ENCODE peak calls at places on chromosome 12, in six cellular contexts. E is K562, P is IMR-90, I is sigmoid colon, B is cardiac muscle cell, D is AG09309. G is an unnamed sample.

GRCh38 chr12:57745485-57745881 is 644 bp downstream of the TSPAN31 start:
- DNase-seq in E (no peak), P (peak), I (peak), B (no peak), D (no peak), G (no peak)

GRCh38 chr12:10211975-10212622 is 578 bp upstream of the GABARAPL1 start:
- DNase-seq in E (peak), P (peak), I (peak), B (peak), D (peak), G (peak)

GRCh38 chr12:117875652-117876491 is 92.9 kb downstream of the KSR2 start:
- DNase-seq in E (peak), P (peak), I (no peak), B (peak), D (no peak), G (no peak)

GRCh38 chr12:75526655-75527511 is 15.5 kb upstream of the KRR1 start:
- DNase-seq in E (peak), P (peak), I (peak), B (peak), D (peak), G (peak)

GRCh38 chr12:25074113-25074512 is 120.8 kb downstream of the DNAI7 start:
- DNase-seq in E (no peak), P (no peak), I (no peak), B (no peak), D (no peak), G (peak)

GRCh38 chr12:127987199-127987901 is 279.6 kb upstream of the TMEM132C start:
- DNase-seq in E (no peak), P (no peak), I (no peak), B (no peak), D (peak), G (no peak)

GRCh38 chr12:88432536-88433462 is 147.5 kb downstream of the KITLG start:
- DNase-seq in E (no peak), P (peak), I (peak), B (peak), D (no peak), G (peak)

GRCh38 chr12:114408881-114409795 is 3.2 kb upstream of the TBX5 start:
- DNase-seq in E (no peak), P (peak), I (no peak), B (peak), D (no peak), G (no peak)

GRCh38 chr12:39780527-39781446 is 161.2 kb upstream of the ABCD2 start:
- DNase-seq in E (no peak), P (no peak), I (no peak), B (no peak), D (no peak), G (no peak)

GRCh38 chr12:74538491-74539258 is 1.0 kb downstream of the ATXN7L3B start:
- DNase-seq in E (peak), P (no peak), I (no peak), B (peak), D (no peak), G (no peak)

GRCh38 chr12:60494249-60494648 is 898.4 kb downstream of the SLC16A7 start:
- DNase-seq in E (peak), P (peak), I (no peak), B (peak), D (peak), G (peak)

GRCh38 chr12:12900786-12901157 is 9.4 kb downstream of the GPRC5A start:
- DNase-seq in E (no peak), P (no peak), I (no peak), B (no peak), D (no peak), G (no peak)

GRCh38 chr12:87302126-87302732 is 727.0 kb downstream of the C12orf50 start:
- DNase-seq in E (no peak), P (peak), I (no peak), B (peak), D (no peak), G (no peak)

GRCh38 chr12:2779281-2779680 is 15.5 kb upstream of the FKBP4 start:
- DNase-seq in E (peak), P (no peak), I (no peak), B (no peak), D (no peak), G (peak)

GRCh38 chr12:105279460-105280056 is 43.6 kb upstream of the APPL2 start:
- DNase-seq in E (peak), P (no peak), I (no peak), B (peak), D (no peak), G (peak)

GRCh38 chr12:127191124-127191523 is 1075.8 kb upstream of the TMEM132C start:
- DNase-seq in E (no peak), P (peak), I (no peak), B (no peak), D (no peak), G (peak)

GRCh38 chr12:105862163-105862821 is 276.5 kb downstream of the NUAK1 start:
- DNase-seq in E (no peak), P (no peak), I (no peak), B (peak), D (no peak), G (no peak)

GRCh38 chr12:41288188-41288811 is 100.2 kb downstream of the PDZRN4 start:
- DNase-seq in E (no peak), P (no peak), I (no peak), B (no peak), D (no peak), G (no peak)

GRCh38 chr12:62632521-62632920 is 165.9 kb downstream of the MON2 start:
- DNase-seq in E (no peak), P (no peak), I (peak), B (peak), D (peak), G (no peak)

GRCh38 chr12:31206038-31206670 is 119.8 kb downstream of the SINHCAF start:
- DNase-seq in E (no peak), P (peak), I (peak), B (peak), D (no peak), G (peak)

GRCh38 chr12:79591988-79592387 is 98.8 kb downstream of the PAWR start:
- DNase-seq in E (no peak), P (peak), I (no peak), B (no peak), D (no peak), G (peak)

GRCh38 chr12:21725731-21726130 is 48.8 kb downstream of the KCNJ8 start:
- DNase-seq in E (no peak), P (no peak), I (no peak), B (no peak), D (no peak), G (no peak)

GRCh38 chr12:11693626-11694025 is 44.2 kb downstream of the ETV6 start:
- DNase-seq in E (no peak), P (no peak), I (no peak), B (no peak), D (no peak), G (no peak)

GRCh38 chr12:111031956-111032919 is 111.9 kb upstream of the MYL2 start:
- DNase-seq in E (no peak), P (no peak), I (no peak), B (no peak), D (no peak), G (no peak)

GRCh38 chr12:65936529-65936911 is 112.2 kb downstream of the HMGA2 start:
- DNase-seq in E (no peak), P (no peak), I (no peak), B (no peak), D (no peak), G (peak)

GRCh38 chr12:20946732-20947131 is 136.2 kb downstream of the SLCO1B3 start:
- DNase-seq in E (peak), P (no peak), I (no peak), B (peak), D (no peak), G (peak)

GRCh38 chr12:67774983-67775587 is 126.5 kb downstream of the DYRK2 start:
- DNase-seq in E (no peak), P (peak), I (no peak), B (no peak), D (no peak), G (peak)

GRCh38 chr12:16606201-16606849 is 363 bp upstream of the LMO3 start:
- DNase-seq in E (no peak), P (peak), I (peak), B (peak), D (no peak), G (peak)

GRCh38 chr12:11581179-11581755 is 68.2 kb upstream of the ETV6 start:
- DNase-seq in E (peak), P (peak), I (peak), B (peak), D (peak), G (peak)

GRCh38 chr12:30564394-30564793 is 131.3 kb downstream of the IPO8 start:
- DNase-seq in E (no peak), P (no peak), I (no peak), B (no peak), D (no peak), G (no peak)

GRCh38 chr12:5043589-5044419 is at the start of gene KCNA5:
- DNase-seq in E (peak), P (no peak), I (peak), B (peak), D (no peak), G (no peak)

GRCh38 chr12:94622475-94622874 is 27.9 kb downstream of the TMCC3 start:
- DNase-seq in E (no peak), P (no peak), I (no peak), B (peak), D (no peak), G (peak)

DNA sequence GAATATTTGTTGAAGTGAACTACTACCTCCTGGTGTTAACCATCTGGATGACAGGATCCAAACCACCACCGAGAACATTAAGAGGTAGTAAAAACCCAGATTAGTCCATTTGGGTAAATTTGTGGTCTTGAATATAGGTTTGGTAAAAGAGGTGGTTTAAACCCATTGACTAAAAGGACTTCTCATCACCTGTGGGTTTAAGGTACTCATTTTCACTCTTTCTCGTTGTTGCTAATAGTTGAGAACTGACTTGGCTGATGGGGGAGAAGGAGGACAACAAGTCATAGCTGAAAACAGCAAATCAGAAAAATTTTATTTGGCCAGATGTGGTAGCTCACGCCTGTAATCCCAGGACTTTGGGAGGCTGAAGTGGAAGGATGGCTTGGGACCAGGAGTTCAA is 59.2 kb downstream of the ACADS start:
- DNase-seq in E (no peak), P (no peak), I (no peak), B (no peak), D (no peak), G (no peak)
- TF ChIP-seq CTCF in E (no peak), P (no peak), I (no peak), B (no peak), D (no peak), G (no peak)

GRCh38 chr12:9064201-9064814 is 51.4 kb downstream of the A2M start:
- DNase-seq in E (no peak), P (peak), I (peak), B (peak), D (peak), G (peak)

GRCh38 chr12:9066755-9067433 is 48.8 kb downstream of the A2M start:
- DNase-seq in E (no peak), P (no peak), I (no peak), B (no peak), D (no peak), G (peak)

GRCh38 chr12:9066183-9066623 is 49.5 kb downstream of the A2M start:
- DNase-seq in E (no peak), P (no peak), I (no peak), B (no peak), D (no peak), G (no peak)

GRCh38 chr12:9064815-9065606 is 50.7 kb downstream of the A2M start:
- DNase-seq in E (no peak), P (no peak), I (peak), B (peak), D (no peak), G (peak)

GRCh38 chr12:9065607-9065856 is 50.2 kb downstream of the A2M start:
- DNase-seq in E (no peak), P (no peak), I (no peak), B (no peak), D (no peak), G (no peak)
- H3K4me3 ChIP-seq in E (no peak), P (no peak), I (peak), B (peak), D (no peak), G (no peak)

DNA sequence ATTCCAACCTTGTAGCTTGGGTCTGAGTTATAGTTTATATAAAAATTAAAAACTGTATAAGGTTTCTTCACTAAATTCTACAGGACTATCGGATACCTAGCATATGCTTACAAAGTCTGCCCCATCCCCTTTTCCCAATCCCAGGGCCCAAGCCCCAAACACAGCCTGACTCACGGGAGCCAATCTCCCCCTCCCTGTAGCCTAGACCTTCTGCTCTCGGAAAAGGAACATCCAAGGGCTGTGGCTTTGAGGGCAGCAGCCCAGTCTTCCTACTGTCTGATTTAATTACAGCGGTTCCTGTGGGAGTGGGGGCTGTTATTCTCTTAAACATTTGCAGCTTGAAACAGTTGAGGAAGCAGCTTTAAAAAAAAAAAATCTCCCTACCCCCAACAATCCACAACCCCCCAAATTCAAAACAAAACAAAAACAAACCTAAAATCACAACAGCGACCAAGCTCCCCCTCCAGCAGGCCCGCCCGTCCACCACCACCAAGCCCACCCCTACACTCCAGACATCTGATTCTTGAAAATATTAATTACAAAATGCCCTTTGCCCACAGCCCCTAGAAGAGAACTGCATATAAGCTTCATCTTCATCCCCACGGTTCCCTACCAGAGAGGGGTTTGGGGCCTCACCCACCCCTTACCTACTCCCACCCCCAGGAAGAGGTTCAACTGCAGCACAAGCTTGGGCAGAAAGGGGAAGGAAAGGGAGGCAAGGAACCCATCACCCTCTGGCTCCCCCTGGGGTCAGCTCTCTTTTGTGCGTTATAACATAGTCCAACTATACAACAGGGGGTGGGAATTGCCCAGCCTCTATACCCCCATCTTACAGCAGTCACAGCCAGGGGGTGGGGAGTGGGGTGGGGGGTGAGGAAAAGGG is 1.1 kb upstream of the PRKAG1 start:
- DNase-seq in E (peak), P (peak), I (no peak), B (peak), D (no peak), G (peak)
- TF ChIP-seq CTCF in E (peak), P (peak), I (no peak), B (peak), D (peak), G (peak)

GRCh38 chr12:92745874-92746553 is 43.2 kb downstream of the PLEKHG7 start:
- DNase-seq in E (no peak), P (peak), I (peak), B (peak), D (peak), G (peak)
- H3K4me3 ChIP-seq in E (no peak), P (no peak), I (no peak), B (no peak), D (no peak), G (no peak)

GRCh38 chr12:121295123-121295745 is 1.3 kb downstream of the CAMKK2 start:
- DNase-seq in E (no peak), P (no peak), I (no peak), B (no peak), D (no peak), G (peak)

GRCh38 chr12:121294151-121294889 is 2.2 kb downstream of the CAMKK2 start:
- DNase-seq in E (no peak), P (no peak), I (no peak), B (no peak), D (no peak), G (no peak)

GRCh38 chr12:121299662-121300061 is 3.2 kb upstream of the CAMKK2 start:
- DNase-seq in E (no peak), P (no peak), I (no peak), B (no peak), D (no peak), G (no peak)

GRCh38 chr12:121295746-121296617 is 527 bp downstream of the CAMKK2 start:
- DNase-seq in E (peak), P (no peak), I (peak), B (peak), D (no peak), G (peak)

DNA sequence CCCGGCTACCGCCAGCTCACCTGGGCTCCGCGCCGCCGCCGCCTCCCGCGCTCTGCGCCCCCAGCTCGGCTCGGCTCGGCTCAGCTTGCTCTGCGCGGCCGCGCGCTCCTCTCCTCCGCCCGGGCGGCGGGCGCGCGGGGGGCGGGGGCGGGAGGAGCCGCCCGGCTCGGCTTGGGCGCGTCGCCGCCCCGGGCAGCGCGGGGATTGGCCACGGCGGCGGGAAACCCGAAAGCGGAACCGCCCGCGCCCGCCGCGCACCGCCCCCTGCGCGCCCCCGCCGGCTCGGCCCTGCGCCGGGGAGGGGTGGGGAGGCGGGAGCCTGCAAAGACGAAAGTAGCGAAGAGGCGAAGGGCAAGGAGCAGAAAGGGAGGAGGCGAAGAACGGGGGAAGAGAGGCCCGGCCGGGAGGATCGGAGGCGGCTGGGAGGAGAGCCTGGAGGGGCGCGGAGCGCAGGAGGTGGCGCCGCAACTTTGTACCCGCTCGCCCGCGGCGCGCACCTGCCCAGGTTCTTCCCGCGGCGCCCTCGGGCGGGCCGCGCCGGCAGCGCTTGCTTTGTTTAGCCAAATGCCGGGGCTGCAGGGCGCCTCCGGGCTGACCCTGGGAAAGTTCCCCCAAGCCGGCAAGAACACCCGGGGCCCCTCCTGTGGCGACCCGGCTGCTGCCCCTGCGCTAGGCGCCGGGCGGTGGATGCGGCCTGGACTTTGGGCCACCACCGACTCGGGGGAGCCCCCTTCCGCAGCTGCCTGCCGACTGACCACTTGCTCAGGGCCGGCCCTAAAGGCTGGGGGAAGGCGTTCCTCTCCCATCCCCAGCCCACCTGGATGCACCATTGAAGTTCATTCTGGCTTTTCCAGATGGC is at the start of gene CAMKK2:
- DNase-seq in E (peak), P (peak), I (peak), B (peak), D (peak), G (peak)
- TF ChIP-seq CTCF in E (peak), P (no peak), I (no peak), B (peak), D (peak), G (no peak)

GRCh38 chr12:26346748-26347147 is 151.4 kb downstream of the SSPN start:
- DNase-seq in E (no peak), P (peak), I (no peak), B (peak), D (no peak), G (no peak)

GRCh38 chr12:26340649-26341048 is 145.3 kb downstream of the SSPN start:
- DNase-seq in E (no peak), P (no peak), I (no peak), B (peak), D (no peak), G (no peak)

GRCh38 chr12:26347300-26347699 is 151.9 kb downstream of the SSPN start:
- DNase-seq in E (no peak), P (no peak), I (no peak), B (no peak), D (no peak), G (no peak)

GRCh38 chr12:26341481-26341880 is 146.1 kb downstream of the SSPN start:
- DNase-seq in E (no peak), P (no peak), I (no peak), B (no peak), D (no peak), G (no peak)

GRCh38 chr12:26345471-26346003 is 150.2 kb downstream of the SSPN start:
- DNase-seq in E (no peak), P (peak), I (no peak), B (no peak), D (no peak), G (no peak)
- H3K4me3 ChIP-seq in E (no peak), P (no peak), I (no peak), B (no peak), D (no peak), G (no peak)

GRCh38 chr12:89651192-89651591 is 57.4 kb downstream of the ATP2B1 start:
- DNase-seq in E (no peak), P (no peak), I (no peak), B (peak), D (no peak), G (no peak)
- TF ChIP-seq CTCF in E (no peak), P (no peak), I (no peak), B (no peak), D (no peak), G (no peak)

G was measured in epithelial cell of esophagus.